ENCODE peak calls at places on chromosomes 2 and 18, in eight cellular contexts. D is CD8-positive, alpha-beta memory T cell; G is right lobe of liver; U is tibial nerve; K is CD4-positive, alpha-beta memory T cell; V is Panc1; W is vagina; M is psoas muscle. I is an unnamed sample.
A peak's percentile ranks its signal among the peaks of the same experiment; 100 is the strongest.

GRCh38 chr2:24824966-24825882 is 32.0 kb downstream of the CENPO start:
- DNase-seq in W (peak; percentile 72), G (peak; percentile 37), M (no peak), D (no peak), V (no peak), U (no peak), K (no peak), I (no peak)

GRCh38 chr2:233384811-233385488 is 30.7 kb downstream of the DGKD start:
- DNase-seq in W (no peak), G (no peak), U (no peak), D (no peak), V (no peak), M (no peak), K (no peak), I (no peak)

GRCh38 chr2:84292545-84292944 is 166.5 kb downstream of the SUCLG1 start:
- DNase-seq in G (no peak), D (no peak), V (no peak), U (no peak), M (no peak), W (no peak), K (no peak), I (no peak)

GRCh38 chr2:85132834-85133637 is at the start of gene TCF7L1:
- DNase-seq in W (no peak), V (peak; percentile 15), K (peak; percentile 4), U (peak; percentile 75), M (peak; percentile 87), D (peak; percentile 50), G (peak; percentile 84), I (peak; percentile 37)

GRCh38 chr2:132678498-132678897 is 8.5 kb upstream of the LYPD1 start:
- DNase-seq in V (no peak), U (no peak), K (no peak), G (no peak), W (no peak), M (no peak), D (no peak), I (no peak)

GRCh38 chr18:45464619-45465018 is 150.7 kb upstream of the SLC14A2 start:
- DNase-seq in G (no peak), M (no peak), V (no peak), D (no peak), W (no peak), U (no peak), K (no peak), I (no peak)

GRCh38 chr2:68709421-68709911 is 25.1 kb upstream of the ARHGAP25 start:
- DNase-seq in M (no peak), D (no peak), G (no peak), V (peak; percentile 48), K (peak; percentile 40), U (no peak), W (no peak), I (no peak)

GRCh38 chr2:46915281-46915810 is at the start of gene MCFD2:
- DNase-seq in K (no peak), U (peak; percentile 22), M (peak; percentile 63), W (no peak), V (no peak), D (no peak), G (peak; percentile 53), I (no peak)

GRCh38 chr18:2826581-2826980 is 20.2 kb upstream of the EMILIN2 start:
- DNase-seq in G (no peak), M (peak; percentile 41), K (no peak), V (no peak), U (peak; percentile 16), W (no peak), D (no peak), I (no peak)

GRCh38 chr2:176781570-176782217 is 430.9 kb upstream of the HNRNPA3 start:
- DNase-seq in M (no peak), D (no peak), W (no peak), U (no peak), G (no peak), V (no peak), K (no peak), I (no peak)

GRCh38 chr2:12819721-12820120 is 103.0 kb downstream of the TRIB2 start:
- DNase-seq in M (no peak), V (no peak), K (no peak), G (no peak), U (no peak), W (no peak), D (no peak), I (no peak)

GRCh38 chr2:205590759-205591158 is 91.5 kb upstream of the NRP2 start:
- DNase-seq in G (no peak), K (no peak), M (no peak), U (no peak), D (no peak), W (no peak), V (no peak), I (no peak)

GRCh38 chr2:191041418-191042161 is 27.6 kb upstream of the STAT1 start:
- DNase-seq in U (no peak), G (no peak), K (no peak), V (no peak), W (no peak), M (no peak), D (no peak), I (no peak)

GRCh38 chr2:127763776-127764175 is 47.2 kb downstream of the WDR33 start:
- DNase-seq in W (no peak), D (no peak), G (no peak), V (no peak), K (no peak), U (no peak), M (no peak), I (no peak)

GRCh38 chr2:162677476-162677875 is 161.1 kb downstream of the KCNH7 start:
- DNase-seq in D (no peak), U (no peak), V (no peak), K (no peak), M (no peak), G (no peak), W (no peak), I (no peak)

GRCh38 chr2:132404056-132404455 is 12.5 kb upstream of the GPR39 start:
- DNase-seq in W (no peak), U (no peak), V (no peak), K (no peak), M (no peak), G (no peak), D (no peak), I (no peak)

GRCh38 chr2:65382776-65383357 is 49.5 kb downstream of the SPRED2 start:
- DNase-seq in V (no peak), W (no peak), D (peak; percentile 75), M (peak; percentile 83), G (peak; percentile 82), U (peak; percentile 65), K (peak; percentile 73), I (peak; percentile 55)

GRCh38 chr2:113896791-113897190 is 6.9 kb downstream of the ACTR3 start:
- DNase-seq in K (no peak), M (no peak), U (no peak), D (no peak), V (no peak), G (no peak), W (no peak), I (no peak)

GRCh38 chr2:113895819-113896563 is 6.1 kb downstream of the ACTR3 start:
- DNase-seq in D (no peak), M (no peak), U (no peak), K (no peak), W (no peak), G (no peak), V (no peak), I (no peak)

GRCh38 chr2:113895301-113895700 is 5.4 kb downstream of the ACTR3 start:
- DNase-seq in V (no peak), M (no peak), G (no peak), U (no peak), D (no peak), W (no peak), K (no peak), I (no peak)

GRCh38 chr2:113892004-113892740 is 2.3 kb downstream of the ACTR3 start:
- DNase-seq in V (no peak), G (no peak), D (no peak), W (no peak), U (no peak), K (no peak), M (no peak), I (no peak)

DNA sequence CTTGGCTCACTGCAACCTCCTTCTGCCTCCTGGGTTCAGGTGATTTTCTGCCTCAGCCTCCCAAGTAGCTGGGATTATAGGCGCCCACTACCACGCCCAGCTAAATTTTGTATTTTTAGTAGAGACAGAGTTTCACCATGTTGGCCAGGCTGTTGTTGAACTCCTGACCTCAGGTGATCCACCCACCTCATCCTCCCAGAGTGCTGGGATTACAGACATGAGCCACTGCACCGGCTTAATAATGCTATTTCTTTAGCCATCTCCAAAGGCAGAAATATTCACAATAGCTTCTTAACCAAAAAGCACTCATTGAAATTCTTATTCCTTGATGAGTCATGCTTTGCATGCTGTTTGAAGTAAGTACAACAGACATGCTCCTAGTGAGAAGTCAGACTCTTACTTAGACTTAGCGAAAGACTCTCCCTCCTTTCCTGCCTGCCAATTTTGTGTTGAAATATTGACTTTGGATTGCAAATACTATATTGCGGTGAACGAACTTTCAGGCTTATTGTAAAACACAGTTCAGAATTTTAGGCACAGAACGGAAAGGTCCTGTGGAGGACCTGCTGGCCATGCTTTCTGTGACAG is 4.4 kb downstream of the ACTR3 start:
- DNase-seq in V (no peak), U (no peak), W (no peak), G (peak; percentile 60), K (no peak), M (no peak), D (no peak), I (no peak)
- H3K4me1 ChIP-seq in V (peaks cover 56% of the 10 kb centered on the region), U (peaks cover 55% of the 10 kb centered on the region), W (peaks cover 82% of the 10 kb centered on the region), G (no peaks in the 10 kb centered on the region), K (peaks cover 79% of the 10 kb centered on the region), M (peaks cover 74% of the 10 kb centered on the region), D (peaks cover 77% of the 10 kb centered on the region), I (peaks cover 73% of the 10 kb centered on the region)

GRCh38 chr2:15620857-15621471 is 29.3 kb downstream of the DDX1 start:
- DNase-seq in U (no peak), V (no peak), M (no peak), W (no peak), D (no peak), K (no peak), G (no peak), I (no peak)
- H3K36me3 ChIP-seq in U (peaks cover 11% of the 10 kb centered on the region), V (peaks cover 60% of the 10 kb centered on the region), M (peaks cover 100% of the 10 kb centered on the region), W (peaks cover 75% of the 10 kb centered on the region), D (peaks cover 31% of the 10 kb centered on the region), K (peaks cover 49% of the 10 kb centered on the region), G (peaks cover 7% of the 10 kb centered on the region), I (peaks cover 43% of the 10 kb centered on the region)

DNA sequence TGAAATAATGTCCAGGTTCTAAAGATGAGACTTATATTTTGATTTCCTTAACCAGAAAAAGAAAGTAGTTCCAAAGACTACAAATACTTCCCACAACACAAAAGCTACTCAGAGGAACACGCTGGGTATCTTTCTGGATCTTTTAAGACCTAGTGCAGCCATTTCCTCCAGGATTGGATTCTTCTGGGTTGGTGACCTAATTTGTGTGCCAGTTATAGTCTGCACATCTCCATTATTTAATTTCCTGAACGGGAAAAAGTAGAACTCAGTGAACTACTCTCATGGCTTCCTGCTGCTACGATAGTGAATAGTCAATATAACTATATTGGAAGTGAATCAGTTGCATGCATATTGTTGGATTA is 1.5 kb downstream of the TMEM87B start:
- DNase-seq in W (no peak), G (no peak), V (no peak), D (no peak), M (no peak), U (no peak), K (no peak), I (no peak)
- H3K4me3 ChIP-seq in W (peak overlapping the region; percentile 92), G (peak overlapping the region; percentile 93), V (peak overlapping the region; percentile 82), D (peak overlapping the region; percentile 76), M (peak overlapping the region; percentile 74), U (peak overlapping the region; percentile 38), K (peak overlapping the region; percentile 87), I (peak overlapping the region; percentile 91)

DNA sequence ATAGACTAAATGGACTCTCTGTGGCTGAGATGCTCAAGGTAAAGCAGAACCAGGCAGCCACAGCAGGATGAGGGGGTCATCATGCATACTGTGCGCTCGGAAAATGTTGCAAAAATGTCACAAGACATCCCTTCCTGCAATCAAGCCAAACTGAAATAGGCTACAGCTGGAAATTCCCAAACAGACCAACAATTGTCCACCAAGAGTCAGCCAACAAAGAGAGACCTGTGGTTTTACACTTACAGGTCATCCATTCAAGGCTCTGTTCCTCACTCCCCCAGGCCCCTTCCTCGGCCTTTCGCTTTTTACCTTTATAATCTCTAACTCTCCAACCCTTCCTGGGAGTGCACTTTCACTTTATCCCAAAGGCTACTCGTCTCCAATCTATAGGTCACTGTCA is 1066.9 kb downstream of the TSN start:
- DNase-seq in V (no peak), M (no peak), U (no peak), W (no peak), G (no peak), D (no peak), K (no peak), I (no peak)
- H3K4me1 ChIP-seq in V (no peaks in the 10 kb centered on the region), M (no peaks in the 10 kb centered on the region), U (no peaks in the 10 kb centered on the region), W (no peaks in the 10 kb centered on the region), G (no peaks in the 10 kb centered on the region), D (no peaks in the 10 kb centered on the region), K (no peaks in the 10 kb centered on the region), I (no peaks in the 10 kb centered on the region)

I was measured in thoracic aorta.